ENCODE peak calls at places on chromosomes 5 and 9, in five cellular contexts. K, H, P, Q and T are unnamed samples.

GRCh38 chr9:128027166-128027539 is 40.0 kb downstream of the NAIF1 start:
- DNase-seq in Q (no peak), P (peak), H (no peak), K (peak), T (no peak)

GRCh38 chr9:18798106-18798505 is 234.9 kb downstream of the SAXO1 start:
- DNase-seq in Q (no peak), P (no peak), K (no peak), H (no peak), T (no peak)

GRCh38 chr5:158744680-158745079 is 355.0 kb downstream of the EBF1 start:
- DNase-seq in Q (no peak), K (no peak), H (no peak), P (no peak), T (no peak)

GRCh38 chr9:116378873-116379272 is 225.3 kb downstream of the PAPPA start:
- DNase-seq in H (no peak), P (no peak), Q (no peak), K (no peak), T (no peak)

GRCh38 chr5:131230406-131230805 is 33.4 kb upstream of the CDC42SE2 start:
- DNase-seq in Q (peak), H (no peak), K (no peak), P (no peak), T (no peak)

GRCh38 chr9:130208600-130209347 is 36.6 kb downstream of the NCS1 start:
- DNase-seq in Q (peak), K (no peak), H (no peak), P (no peak), T (no peak)

GRCh38 chr5:106649031-106649430 is 1021.7 kb downstream of the EFNA5 start:
- DNase-seq in K (no peak), Q (no peak), P (no peak), H (no peak), T (no peak)

GRCh38 chr5:16877267-16877935 is 58.7 kb downstream of the MYO10 start:
- DNase-seq in H (no peak), P (no peak), Q (no peak), K (no peak), T (no peak)

GRCh38 chr5:1006656-1007071 is 1.9 kb upstream of the NKD2 start:
- DNase-seq in Q (no peak), H (no peak), P (peak), K (no peak), T (no peak)

GRCh38 chr9:2465921-2466460 is 155.6 kb upstream of the VLDLR start:
- DNase-seq in Q (no peak), P (peak), K (no peak), H (no peak), T (no peak)

GRCh38 chr5:132063090-132063911 is 2.8 kb downstream of the IL3 start:
- DNase-seq in H (peak), K (peak), Q (peak), P (peak), T (peak)

GRCh38 chr9:81968026-81968425 is 20.5 kb upstream of the SPATA31D1 start:
- DNase-seq in K (no peak), H (no peak), Q (no peak), P (no peak), T (no peak)

GRCh38 chr5:99029172-99029571 is 100.4 kb upstream of the CHD1 start:
- DNase-seq in H (no peak), P (no peak), Q (no peak), K (no peak), T (no peak)

GRCh38 chr9:127290666-127291065 is 26.1 kb downstream of the GARNL3 start:
- DNase-seq in P (no peak), K (no peak), H (no peak), Q (no peak), T (no peak)

GRCh38 chr9:129640086-129640870 is 1.7 kb downstream of the ASB6 start:
- DNase-seq in H (no peak), K (no peak), Q (peak), P (no peak), T (peak)

GRCh38 chr9:76716270-76716669 is 48.0 kb upstream of the PCA3 start:
- DNase-seq in Q (no peak), H (no peak), P (no peak), K (no peak), T (no peak)

GRCh38 chr9:97594414-97594921 is 38.7 kb downstream of the TSTD2 start:
- DNase-seq in H (no peak), P (no peak), Q (no peak), K (no peak), T (no peak)

GRCh38 chr9:97596906-97597305 is 36.3 kb downstream of the TSTD2 start:
- DNase-seq in Q (no peak), H (no peak), P (no peak), K (no peak), T (no peak)

GRCh38 chr9:97593960-97594359 is 39.2 kb downstream of the TSTD2 start:
- DNase-seq in Q (no peak), K (no peak), P (no peak), H (no peak), T (no peak)

GRCh38 chr9:97591535-97591934 is 41.6 kb downstream of the TSTD2 start:
- DNase-seq in H (no peak), Q (no peak), K (no peak), P (no peak), T (no peak)
- TF ChIP-seq CTCF in H (no peak), Q (no peak), K (no peak), P (no peak), T (no peak)

GRCh38 chr5:154197801-154198461 is 7.4 kb downstream of the GALNT10 start:
- DNase-seq in K (peak), P (no peak), Q (no peak), H (no peak), T (no peak)

GRCh38 chr5:154199263-154199662 is 8.7 kb downstream of the GALNT10 start:
- DNase-seq in Q (no peak), K (no peak), H (no peak), P (no peak), T (no peak)

GRCh38 chr5:154198611-154199230 is 8.2 kb downstream of the GALNT10 start:
- DNase-seq in H (no peak), K (no peak), P (no peak), Q (no peak), T (no peak)

GRCh38 chr5:154194348-154195329 is 4.1 kb downstream of the GALNT10 start:
- DNase-seq in Q (no peak), H (no peak), K (no peak), P (no peak), T (no peak)

DNA sequence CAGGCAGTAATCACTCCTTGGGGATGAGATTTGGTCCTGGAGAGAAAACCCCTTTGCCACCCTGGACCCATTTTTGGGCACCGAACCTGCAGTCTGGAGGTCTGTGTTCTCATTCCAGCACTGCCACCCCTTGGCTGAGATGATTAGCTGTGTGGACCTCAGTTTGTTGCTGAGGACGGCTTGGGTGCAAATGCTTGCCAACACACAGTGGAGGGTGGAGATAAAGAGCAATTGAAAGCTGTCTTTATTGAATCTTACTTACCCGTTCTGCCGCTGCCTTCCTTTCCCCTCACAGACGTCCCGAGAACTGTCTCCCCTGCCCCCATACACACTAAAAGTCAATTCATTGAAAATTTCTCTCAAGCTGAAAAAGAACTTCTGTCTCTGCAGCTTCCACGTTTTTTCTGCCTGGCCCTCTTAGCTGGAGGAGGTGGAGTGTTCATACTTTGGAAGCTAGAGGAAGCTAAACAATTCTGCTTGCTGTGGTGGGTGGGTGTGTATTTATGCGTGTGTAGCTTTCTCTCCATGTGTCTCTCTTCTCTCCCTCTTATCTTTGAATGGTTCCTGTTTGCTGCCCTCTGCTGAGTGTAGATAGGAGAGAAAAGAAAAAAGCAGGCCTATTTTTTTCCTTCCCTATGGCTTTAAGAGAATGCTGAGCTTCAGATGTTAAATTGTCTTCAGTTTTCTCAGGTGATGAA is 6.6 kb downstream of the GALNT10 start:
- DNase-seq in Q (peak), K (no peak), P (no peak), H (no peak), T (no peak)
- TF ChIP-seq CTCF in Q (peak), K (peak), P (no peak), H (no peak), T (peak)

GRCh38 chr5:41347569-41347968 is 134.2 kb upstream of the C6 start:
- DNase-seq in H (no peak), P (no peak), K (no peak), Q (no peak), T (no peak)

GRCh38 chr5:41345295-41345694 is 132.0 kb upstream of the C6 start:
- DNase-seq in H (no peak), P (no peak), K (no peak), Q (peak), T (no peak)

GRCh38 chr5:41349846-41350245 is 136.5 kb upstream of the C6 start:
- DNase-seq in Q (no peak), H (no peak), K (no peak), P (no peak), T (no peak)

DNA sequence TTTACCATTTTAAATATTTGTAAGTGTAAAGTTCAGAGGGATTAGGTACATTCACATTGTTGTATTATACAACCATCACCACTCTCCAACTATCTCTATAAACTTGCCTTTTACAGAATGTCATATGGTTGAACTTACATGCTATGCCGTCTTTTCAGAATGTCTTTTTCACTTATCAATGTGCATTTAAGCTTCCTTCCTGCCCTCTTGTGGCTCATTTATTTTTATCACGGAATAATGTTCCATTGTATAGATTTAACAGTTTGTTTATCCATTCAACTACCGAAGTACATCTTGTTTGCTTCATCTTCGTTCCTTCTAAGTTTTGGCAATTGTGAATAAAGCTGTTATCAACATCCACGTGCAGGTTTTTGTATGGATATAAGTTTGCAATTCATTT is 133.3 kb upstream of the C6 start:
- DNase-seq in P (no peak), K (no peak), H (no peak), Q (no peak), T (no peak)
- TF ChIP-seq CTCF in P (peak), K (no peak), H (no peak), Q (no peak), T (no peak)

DNA sequence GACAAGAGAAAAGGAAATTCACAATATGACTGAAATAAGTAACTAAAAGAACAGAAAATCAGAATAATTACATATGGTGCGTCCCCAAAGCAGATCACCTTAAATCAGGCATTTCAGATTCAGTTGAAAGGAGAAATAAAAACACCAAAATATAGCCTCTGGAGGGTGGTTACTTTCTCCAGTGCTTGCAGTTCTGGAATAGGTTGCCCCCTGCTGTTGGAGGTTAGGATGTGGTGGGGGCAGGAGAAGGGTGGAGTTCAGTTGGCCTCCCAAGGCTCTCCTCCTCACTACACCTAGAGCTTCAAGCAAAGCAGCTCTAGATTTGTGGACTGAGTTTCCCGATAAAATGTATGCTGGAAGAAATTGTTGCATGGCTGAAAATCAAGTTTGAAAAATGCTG is 338.2 kb upstream of the TLE4 start:
- DNase-seq in H (peak), Q (peak), P (no peak), K (no peak), T (no peak)
- TF ChIP-seq CTCF in H (peak), Q (peak), P (peak), K (no peak), T (peak)